ENCODE peak calls at places on chromosomes 2 and 18, in five cellular contexts. Z, P, V, R and D are unnamed samples.

GRCh38 chr2:110655701-110656100 is 22.2 kb downstream of the BUB1 start:
- DNase-seq in Z (no peak), P (no peak), V (no peak), R (peak; percentile 61), D (no peak)

GRCh38 chr2:10331702-10332401 is 29.1 kb downstream of the HPCAL1 start:
- DNase-seq in Z (no peak), P (peak; percentile 86), V (no peak), R (no peak), D (peak; percentile 96)

GRCh38 chr2:120935339-120936313 is 200.0 kb downstream of the GLI2 start:
- DNase-seq in Z (no peak), P (no peak), V (no peak), R (peak; percentile 68), D (no peak)

GRCh38 chr2:16026816-16027501 is 86.6 kb downstream of the MYCN start:
- DNase-seq in Z (no peak), P (no peak), V (no peak), R (no peak), D (no peak)

GRCh38 chr2:111117666-111118454 is 2.9 kb upstream of the BCL2L11 start:
- DNase-seq in Z (no peak), P (no peak), V (peak; percentile 6), R (peak; percentile 47), D (no peak)

GRCh38 chr2:169562519-169562918 is 11.1 kb downstream of the FASTKD1 start:
- DNase-seq in Z (no peak), P (no peak), V (no peak), R (no peak), D (peak; percentile 30)

GRCh38 chr2:229370484-229370883 is 99.4 kb upstream of the PID1 start:
- DNase-seq in Z (no peak), P (no peak), V (peak; percentile 19), R (peak; percentile 66), D (no peak)

GRCh38 chr18:51193621-51194287 is 3.7 kb downstream of the MEX3C start:
- DNase-seq in Z (no peak), P (peak; percentile 32), V (no peak), R (peak; percentile 52), D (no peak)

GRCh38 chr18:7185701-7186100 is 45.2 kb upstream of the LRRC30 start:
- DNase-seq in Z (no peak), P (no peak), V (no peak), R (no peak), D (no peak)

GRCh38 chr18:54852780-54853675 is 24.8 kb downstream of the RAB27B start:
- DNase-seq in Z (no peak), P (peak; percentile 66), V (no peak), R (no peak), D (peak; percentile 64)

GRCh38 chr2:121038831-121039230 is 246.2 kb downstream of the TFCP2L1 start:
- DNase-seq in Z (peak; percentile 39), P (no peak), V (no peak), R (no peak), D (no peak)